ENCODE peak calls at places on chromosomes 6 and 20, in nine cellular contexts. F, H, N, A, L, E, Z, R and K are unnamed samples.

GRCh38 chr6:124738496-124738895 is 223.7 kb upstream of the RNF217 start:
- DNase-seq in E (no peak), A (no peak), Z (no peak), R (no peak), N (no peak), L (no peak), F (no peak), H (no peak), K (no peak)

GRCh38 chr20:30922129-30922528 is 335.3 kb upstream of the DEFB115 start:
- DNase-seq in A (no peak), H (no peak), F (peak; percentile 63), E (no peak), Z (no peak), R (no peak), L (peak; percentile 58), N (no peak), K (no peak)

GRCh38 chr6:113447088-113447831 is 409.9 kb upstream of the MARCKS start:
- DNase-seq in R (no peak), A (no peak), H (no peak), N (no peak), L (no peak), F (no peak), Z (peak; percentile 92), E (no peak), K (no peak)

GRCh38 chr6:149334682-149335160 is 17.2 kb downstream of the TAB2 start:
- DNase-seq in E (no peak), H (no peak), L (no peak), F (no peak), N (no peak), A (no peak), R (no peak), Z (peak; percentile 69), K (no peak)

GRCh38 chr6:89952696-89953095 is 58.4 kb downstream of the GJA10 start:
- DNase-seq in H (no peak), F (no peak), L (no peak), A (no peak), N (no peak), Z (peak; percentile 45), E (peak; percentile 77), R (peak; percentile 86), K (peak; percentile 83)

GRCh38 chr6:135188718-135189117 is 7.6 kb downstream of the MYB start:
- DNase-seq in A (no peak), E (no peak), N (no peak), H (no peak), R (no peak), F (no peak), L (no peak), Z (no peak), K (no peak)

GRCh38 chr20:31496761-31497295 is 17.4 kb upstream of the HM13 start:
- DNase-seq in N (no peak), L (no peak), H (no peak), F (peak; percentile 95), E (no peak), Z (no peak), R (no peak), A (no peak), K (no peak)

GRCh38 chr6:2764610-2765165 is 505 bp upstream of the WRNIP1 start:
- DNase-seq in E (peak; percentile 74), R (peak; percentile 82), Z (peak; percentile 75), H (peak; percentile 44), N (peak; percentile 50), L (peak; percentile 74), F (no peak), A (peak; percentile 39), K (peak; percentile 44)

GRCh38 chr6:2245954-2246863 is 804 bp upstream of the GMDS start:
- DNase-seq in L (peak; percentile 78), Z (peak; percentile 49), R (no peak), N (peak; percentile 93), A (peak; percentile 55), H (peak; percentile 82), E (peak; percentile 45), F (peak; percentile 79), K (peak; percentile 28)

GRCh38 chr6:51910846-51911245 is 176.6 kb downstream of the PKHD1 start:
- DNase-seq in L (no peak), R (no peak), H (no peak), A (no peak), F (no peak), Z (no peak), N (no peak), E (no peak), K (no peak)

GRCh38 chr20:40291483-40291882 is 397.6 kb downstream of the MAFB start:
- DNase-seq in L (no peak), H (no peak), A (no peak), F (no peak), E (no peak), Z (no peak), N (no peak), R (no peak), K (no peak)

GRCh38 chr6:96234476-96234875 is 218.7 kb downstream of the FUT9 start:
- DNase-seq in A (no peak), F (no peak), L (no peak), Z (no peak), R (no peak), N (no peak), H (no peak), E (no peak), K (no peak)

GRCh38 chr6:69408886-69409285 is 387.9 kb downstream of the LMBRD1 start:
- DNase-seq in N (no peak), A (no peak), Z (no peak), H (no peak), F (peak; percentile 23), E (no peak), L (no peak), R (no peak), K (no peak)

GRCh38 chr20:36314734-36315544 is 8.8 kb downstream of the DLGAP4 start:
- DNase-seq in Z (no peak), F (peak; percentile 41), L (peak; percentile 43), N (peak; percentile 28), E (no peak), H (no peak), R (no peak), A (no peak), K (no peak)

GRCh38 chr6:106527979-106528378 is 101.3 kb downstream of the RTN4IP1 start:
- DNase-seq in L (no peak), A (no peak), F (no peak), N (no peak), Z (peak; percentile 95), H (no peak), R (no peak), E (no peak), K (no peak)

GRCh38 chr6:32842690-32843089 is 1.2 kb downstream of the PSMB8 start:
- DNase-seq in E (no peak), A (no peak), F (no peak), R (no peak), H (no peak), N (no peak), L (no peak), Z (no peak), K (no peak)

GRCh38 chr6:50843842-50844241 is 25.2 kb downstream of the TFAP2B start:
- DNase-seq in N (no peak), Z (no peak), R (no peak), H (no peak), L (no peak), A (no peak), E (no peak), F (no peak), K (no peak)

GRCh38 chr6:31736026-31736767 is at the start of gene CLIC1:
- DNase-seq in Z (peak; percentile 79), A (peak; percentile 71), R (peak; percentile 52), E (peak; percentile 46), N (peak; percentile 88), F (peak; percentile 97), L (peak; percentile 93), H (peak; percentile 89), K (no peak)

GRCh38 chr6:41929918-41930317 is 8.6 kb downstream of the BYSL start:
- DNase-seq in Z (no peak), A (no peak), F (no peak), E (no peak), R (no peak), H (no peak), L (no peak), N (no peak), K (no peak)

GRCh38 chr6:161242779-161243693 is 30.8 kb downstream of the AGPAT4 start:
- DNase-seq in R (peak; percentile 14), F (no peak), N (no peak), H (no peak), A (no peak), Z (peak; percentile 80), E (no peak), L (peak; percentile 84), K (no peak)

GRCh38 chr6:43271944-43272343 is 26.1 kb upstream of the SLC22A7 start:
- DNase-seq in E (no peak), L (no peak), F (no peak), R (no peak), N (no peak), H (no peak), A (no peak), Z (no peak), K (no peak)
- H3K27me3 ChIP-seq in E (peaks cover 3% of the 10 kb centered on the region), L (peaks cover 31% of the 10 kb centered on the region), F (no peaks in the 10 kb centered on the region), R (peaks cover 9% of the 10 kb centered on the region), N (no peaks in the 10 kb centered on the region), H (no peaks in the 10 kb centered on the region), A (peaks cover 30% of the 10 kb centered on the region), Z (peaks cover 53% of the 10 kb centered on the region), K (no peaks in the 10 kb centered on the region)

GRCh38 chr20:51802170-51802745 is at the start of gene SALL4:
- DNase-seq in A (peak; percentile 85), Z (peak; percentile 11), E (no peak), N (no peak), H (no peak), R (no peak), L (no peak), F (no peak), K (no peak)
- H3K4me3 ChIP-seq in A (peak within 1 kb of the TSS; percentile 79), Z (peak within 1 kb of the TSS; percentile 63), E (no peak within 1 kb of the TSS), N (peak within 1 kb of the TSS; percentile 78), H (no peak within 1 kb of the TSS), R (no peak within 1 kb of the TSS), L (peak within 1 kb of the TSS; percentile 45), F (peak within 1 kb of the TSS; percentile 3), K (no peak within 1 kb of the TSS)

DNA sequence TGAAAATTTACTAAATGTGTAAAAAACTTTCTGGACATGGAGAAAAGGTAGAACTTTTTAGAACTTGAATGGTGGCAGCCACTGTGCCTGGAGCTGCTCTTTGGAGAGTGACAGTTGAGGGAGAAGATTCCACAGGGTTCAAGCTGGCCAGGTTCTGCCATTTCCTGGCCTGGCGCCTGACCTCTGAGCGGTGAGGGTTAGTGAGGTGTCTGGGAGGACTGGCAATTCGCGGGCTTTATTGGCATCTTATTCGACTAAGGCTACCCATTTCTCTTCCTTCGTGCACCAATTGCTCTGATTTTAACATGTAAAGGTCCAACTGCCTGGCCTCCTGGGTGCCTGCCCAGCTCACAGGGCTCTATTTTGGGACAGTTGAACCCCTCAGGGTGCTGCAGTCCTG is 2.4 kb downstream of the SNAI1 start:
- DNase-seq in A (no peak), H (no peak), R (no peak), E (no peak), F (no peak), L (no peak), N (no peak), Z (no peak), K (no peak)
- H3K27ac ChIP-seq in A (no peak overlapping the region), H (no peak overlapping the region), R (no peak overlapping the region), E (no peak overlapping the region), F (no peak overlapping the region), L (no peak overlapping the region), N (no peak overlapping the region), Z (no peak overlapping the region), K (no peak overlapping the region)

DNA sequence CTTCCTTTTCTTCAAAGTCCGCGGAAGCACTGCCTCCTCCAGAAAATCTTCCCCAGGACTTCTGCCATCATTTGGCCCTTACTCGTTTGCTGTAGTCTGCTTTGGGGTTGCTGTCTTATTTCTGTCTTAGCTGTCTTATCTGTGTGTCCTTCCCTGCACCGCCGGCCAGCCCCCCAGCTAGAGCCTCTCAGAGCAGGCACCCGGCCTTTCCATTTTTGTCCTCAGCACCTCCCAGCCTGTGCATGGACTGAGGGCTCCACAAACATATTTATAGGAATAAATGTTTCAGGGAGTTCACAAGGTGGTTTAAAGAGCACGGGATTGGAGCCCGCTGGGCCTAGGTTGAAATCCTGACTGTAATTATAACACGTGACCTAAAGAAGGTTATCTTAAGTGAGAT is 8.1 kb downstream of the GLP1R start:
- DNase-seq in E (no peak), R (no peak), Z (no peak), F (no peak), H (no peak), L (peak; percentile 11), A (no peak), N (no peak), K (no peak)
- H3K27me3 ChIP-seq in E (no peaks in the 10 kb centered on the region), R (no peaks in the 10 kb centered on the region), Z (no peaks in the 10 kb centered on the region), F (no peaks in the 10 kb centered on the region), H (no peaks in the 10 kb centered on the region), L (no peaks in the 10 kb centered on the region), A (no peaks in the 10 kb centered on the region), N (peaks cover 35% of the 10 kb centered on the region), K (no peaks in the 10 kb centered on the region)